ENCODE peak calls at places on chromosomes 3 and 15, in ten cellular contexts. J is stimulated activated CD4-positive, alpha-beta T cell treated with anti-CD3 and anti-CD28 coated beads, TNF-alpha, amount 100 ng/mL, for 48 hours; X is midbrain; U is H7; R is H54; S is neuronal stem cell; B is nucleus accumbens; Y is substantia nigra; C is SHP77; M is activated T-cell treated with anti-CD3 and anti-CD28 coated beads, Interleukin-2, amount 50 U/mL, for 72 hours. K is an unnamed sample.

GRCh38 chr3:64143399-64144130 is 81.7 kb downstream of the PRICKLE2 start:
- DNase-seq in C (peak; percentile 54), U (no peak), Y (no peak), X (no peak), J (no peak), S (no peak), R (peak; percentile 12), M (no peak), B (no peak), K (no peak)

GRCh38 chr3:119298565-119298941 is 4.4 kb downstream of the ARHGAP31 start:
- DNase-seq in M (no peak), B (no peak), J (no peak), R (no peak), Y (no peak), C (no peak), U (no peak), X (no peak), S (no peak), K (no peak)

GRCh38 chr15:83940136-83940535 is 286.2 kb downstream of the ADAMTSL3 start:
- DNase-seq in C (no peak), X (no peak), S (no peak), J (no peak), U (no peak), B (no peak), R (no peak), Y (no peak), M (no peak), K (no peak)

GRCh38 chr3:19216669-19217337 is 68.5 kb downstream of the KCNH8 start:
- DNase-seq in C (no peak), R (no peak), M (no peak), X (no peak), Y (no peak), S (no peak), J (no peak), U (no peak), B (no peak), K (no peak)

GRCh38 chr3:196979545-196979944 is 10.9 kb upstream of the PIGZ start:
- DNase-seq in S (no peak), Y (no peak), U (peak; percentile 51), B (no peak), C (no peak), X (no peak), J (no peak), R (no peak), M (no peak), K (no peak)

GRCh38 chr15:89777821-89778380 is 1.8 kb downstream of the MESP2 start:
- DNase-seq in X (peak; percentile 28), Y (no peak), S (no peak), C (no peak), R (no peak), U (no peak), B (peak; percentile 19), M (no peak), J (no peak), K (no peak)

GRCh38 chr3:66483006-66483928 is 17.6 kb downstream of the LRIG1 start:
- DNase-seq in R (no peak), J (no peak), B (peak; percentile 92), Y (peak; percentile 93), S (no peak), M (no peak), X (peak; percentile 92), C (peak; percentile 77), U (peak; percentile 34), K (no peak)

GRCh38 chr3:111027868-111028267 is 43.7 kb upstream of the NECTIN3 start:
- DNase-seq in U (no peak), S (no peak), Y (no peak), B (no peak), J (no peak), M (no peak), X (no peak), R (no peak), C (no peak), K (no peak)

GRCh38 chr15:29888651-29889050 is 66.4 kb upstream of the TJP1 start:
- DNase-seq in B (peak; percentile 51), J (no peak), C (no peak), X (peak; percentile 70), R (no peak), M (no peak), U (peak; percentile 38), S (no peak), Y (peak; percentile 36), K (no peak)

GRCh38 chr3:60803812-60804211 is 447.4 kb downstream of the FHIT start:
- DNase-seq in M (no peak), R (no peak), U (no peak), C (no peak), S (no peak), B (peak; percentile 17), J (no peak), Y (no peak), X (peak; percentile 30), K (no peak)

GRCh38 chr3:154552338-154552737 is 122.3 kb upstream of the GPR149 start:
- DNase-seq in U (peak; percentile 1), J (no peak), M (no peak), C (no peak), R (no peak), S (no peak), X (no peak), B (no peak), Y (no peak), K (no peak)

GRCh38 chr3:158269896-158270295 is 160.0 kb downstream of the RSRC1 start:
- DNase-seq in U (peak; percentile 2), Y (no peak), X (no peak), M (no peak), J (no peak), S (no peak), C (no peak), B (no peak), R (no peak), K (no peak)

K was measured in central memory CD8-positive, alpha-beta T cell.